ENCODE peak calls at places on chromosomes 4 and X, in four cellular contexts. I is stimulated activated CD8-positive, alpha-beta memory T cell treated with anti-CD3 and anti-CD28 coated beads, Interleukin-4, amount 100 ng/mL, for 4 hours; C is CD8-positive, alpha-beta memory T cell; P is choroid plexus epithelial cell. U is an unnamed sample.
A peak's percentile ranks its signal among the peaks of the same experiment; 100 is the strongest.

GRCh38 chr4:6272863-6273660 is 3.4 kb downstream of the WFS1 start:
- DNase-seq in C (no peak), I (no peak), P (peak; percentile 89), U (no peak)

GRCh38 chr4:112509243-112510190 is 6.5 kb downstream of the NEUROG2 start:
- DNase-seq in P (no peak), C (no peak), I (no peak), U (no peak)

GRCh38 chrX:154019061-154019621 is 561 bp downstream of the IRAK1 start:
- DNase-seq in C (no peak), P (no peak), I (no peak), U (no peak)

GRCh38 chr4:73735231-73735630 is 5.1 kb upstream of the CXCL8 start:
- DNase-seq in C (no peak), I (no peak), P (peak; percentile 50), U (no peak)

GRCh38 chr4:16685536-16685935 is 212.9 kb downstream of the LDB2 start:
- DNase-seq in I (no peak), C (no peak), P (peak; percentile 67), U (no peak)

GRCh38 chr4:77156912-77157858 is at the start of gene CCNG2:
- DNase-seq in I (peak; percentile 81), P (peak; percentile 96), C (peak; percentile 93), U (peak; percentile 88)

GRCh38 chrX:103791233-103791632 is 14.6 kb downstream of the PLP1 start:
- DNase-seq in C (no peak), I (no peak), P (peak; percentile 41), U (no peak)

GRCh38 chr4:54709281-54709854 is 51.6 kb downstream of the KIT start:
- DNase-seq in I (no peak), C (no peak), P (peak; percentile 12), U (no peak)

GRCh38 chr4:16750882-16751642 is 147.4 kb downstream of the LDB2 start:
- DNase-seq in P (no peak), C (no peak), I (no peak), U (no peak)

GRCh38 chr4:146243141-146243882 is 29.0 kb downstream of the REELD1 start:
- DNase-seq in I (peak; percentile 46), C (no peak), P (no peak), U (no peak)

GRCh38 chr4:168600796-168601583 is 104.1 kb downstream of the PALLD start:
- DNase-seq in I (no peak), P (no peak), C (no peak), U (no peak)

GRCh38 chrX:9189286-9189685 is 155.4 kb upstream of the FAM9B start:
- DNase-seq in C (no peak), P (no peak), I (no peak), U (no peak)

GRCh38 chrX:144006811-144007210 is 122.9 kb downstream of the UBE2NL start:
- DNase-seq in C (no peak), P (peak; percentile 23), I (no peak), U (no peak)

U was measured in natural killer cell treated with Interleukin-12 subunit alpha and Interleukin-12 subunit beta and Interleukin-15 and Interleukin-18, amount 100 ng/mL, for 72 hours.